ENCODE peak calls at places on chromosomes 12 and 14, in eight cellular contexts. W is neural progenitor cell; R is heart left ventricle; P is CD4-positive, alpha-beta T cell; L is fibroblast of lung; V is CD8-positive, alpha-beta T cell; C is body of pancreas; S is AG04450. N is an unnamed sample.

GRCh38 chr12:67969134-67969782 is 20.0 kb upstream of the IFNG-AS1 start:
- DNase-seq in V (no peak), R (no peak), L (no peak), C (no peak), W (no peak), P (no peak), S (no peak), N (no peak)

GRCh38 chr14:95303552-95303951 is 16.2 kb downstream of the CLMN start:
- DNase-seq in C (no peak), P (no peak), L (no peak), S (no peak), W (no peak), R (no peak), V (no peak), N (no peak)

GRCh38 chr12:50003595-50003994 is 21.7 kb downstream of the RACGAP1 start:
- DNase-seq in P (no peak), W (no peak), S (no peak), C (no peak), V (no peak), L (no peak), R (no peak), N (no peak)

GRCh38 chr14:58878740-58879139 is 241.0 kb downstream of the DACT1 start:
- DNase-seq in V (no peak), C (no peak), P (no peak), R (no peak), W (no peak), L (peak), S (no peak), N (no peak)

GRCh38 chr14:52025310-52025709 is 36.0 kb downstream of the RTRAF start:
- DNase-seq in S (peak), W (no peak), C (no peak), V (no peak), P (no peak), R (no peak), L (peak), N (peak)

GRCh38 chr14:73726025-73726961 is 12.1 kb upstream of the PNMA1 start:
- DNase-seq in P (no peak), R (no peak), W (no peak), V (no peak), L (no peak), S (no peak), C (no peak), N (peak)

GRCh38 chr12:77087427-77087826 is 22.1 kb upstream of the E2F7 start:
- DNase-seq in V (no peak), P (no peak), C (no peak), W (no peak), L (peak), R (no peak), S (peak), N (peak)

GRCh38 chr12:68675098-68675842 is 11.5 kb upstream of the NUP107 start:
- DNase-seq in P (peak), R (no peak), W (peak), C (peak), V (peak), L (no peak), S (no peak), N (no peak)

GRCh38 chr14:105863296-105864108 is 337.1 kb downstream of the TMEM121 start:
- DNase-seq in C (no peak), P (no peak), L (no peak), R (no peak), V (no peak), S (no peak), W (no peak), N (peak)

GRCh38 chr12:107134558-107134957 is 41.2 kb upstream of the CRY1 start:
- DNase-seq in V (no peak), W (peak), L (no peak), P (no peak), S (no peak), R (no peak), C (peak), N (no peak)

GRCh38 chr14:102944448-102945330 is 22.2 kb downstream of the AMN start:
- DNase-seq in S (no peak), P (no peak), C (no peak), R (no peak), W (no peak), L (no peak), V (no peak), N (peak)

GRCh38 chr14:106665814-106666213 is 1139.4 kb downstream of the TMEM121 start:
- DNase-seq in W (no peak), P (no peak), S (no peak), V (peak), L (no peak), C (no peak), R (no peak), N (no peak)

GRCh38 chr12:95117178-95117599 is 43.8 kb upstream of the NR2C1 start:
- DNase-seq in W (peak), R (peak), V (peak), S (peak), C (peak), L (peak), P (peak), N (no peak)

GRCh38 chr14:20631821-20632389 is 9.6 kb downstream of the OR6S1 start:
- DNase-seq in S (no peak), L (peak), V (no peak), R (peak), W (peak), C (peak), P (no peak), N (peak)

GRCh38 chr14:38073641-38074040 is 134.1 kb upstream of the SSTR1 start:
- DNase-seq in W (no peak), R (no peak), C (no peak), V (no peak), L (no peak), S (no peak), P (no peak), N (no peak)

GRCh38 chr12:92133795-92134637 is 11.6 kb downstream of the BTG1 start:
- DNase-seq in P (no peak), V (no peak), C (no peak), L (no peak), W (no peak), R (no peak), S (no peak), N (no peak)

GRCh38 chr14:62943202-62943601 is 102.1 kb downstream of the KCNH5 start:
- DNase-seq in V (no peak), W (no peak), L (peak), C (no peak), S (no peak), P (no peak), R (no peak), N (no peak)

GRCh38 chr12:57487055-57487596 is 742 bp upstream of the MARS1 start:
- DNase-seq in L (no peak), W (no peak), V (no peak), S (no peak), R (no peak), P (no peak), C (no peak), N (peak)

GRCh38 chr14:50363734-50364113 is 33.0 kb downstream of the CDKL1 start:
- DNase-seq in C (no peak), V (peak), S (no peak), P (peak), R (no peak), W (no peak), L (peak), N (no peak)

GRCh38 chr12:51631021-51631420 is 40.0 kb downstream of the SCN8A start:
- DNase-seq in R (no peak), W (no peak), P (no peak), C (no peak), V (no peak), S (no peak), L (no peak), N (no peak)

GRCh38 chr12:65894127-65894526 is 69.8 kb downstream of the HMGA2 start:
- DNase-seq in P (no peak), V (no peak), R (no peak), W (no peak), C (no peak), L (no peak), S (no peak), N (no peak)

GRCh38 chr12:25644964-25645363 is 91.9 kb upstream of the LMNTD1 start:
- DNase-seq in C (no peak), W (no peak), R (no peak), P (no peak), L (peak), V (no peak), S (no peak), N (no peak)

GRCh38 chr12:25648460-25648859 is 95.4 kb upstream of the LMNTD1 start:
- DNase-seq in P (no peak), R (peak), W (peak), C (peak), S (peak), V (no peak), L (peak), N (peak)

DNA sequence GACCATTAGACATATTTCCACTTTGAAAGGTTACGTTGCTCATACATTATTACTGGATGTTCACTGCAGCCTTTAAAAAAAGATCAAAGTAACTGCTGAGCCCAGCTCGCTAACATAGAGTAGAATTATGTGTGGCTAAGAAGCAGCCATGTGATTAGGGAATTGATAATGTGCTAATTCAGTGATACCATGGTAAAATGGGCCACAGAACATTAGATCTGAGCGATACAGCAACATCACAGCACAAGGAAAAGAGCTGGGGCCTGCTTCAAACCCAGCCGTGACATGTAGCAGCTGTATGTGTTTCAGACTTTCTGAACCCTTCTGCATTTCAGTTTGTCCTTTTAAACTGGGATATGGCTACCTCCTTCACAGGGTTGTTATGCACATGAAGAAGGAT is 92.3 kb upstream of the LMNTD1 start:
- DNase-seq in W (no peak), L (no peak), C (no peak), V (no peak), R (no peak), S (no peak), P (no peak), N (no peak)
- H3K27ac ChIP-seq in W (no peak), L (no peak), C (no peak), V (no peak), R (no peak), S (no peak), P (no peak), N (no peak)

GRCh38 chr14:53955671-53956426 is 776 bp downstream of the BMP4 start:
- DNase-seq in V (no peak), C (peak), W (peak), L (peak), R (peak), P (no peak), S (no peak), N (no peak)
- H3K27ac ChIP-seq in V (no peak), C (no peak), W (no peak), L (peak), R (peak), P (no peak), S (no peak), N (no peak)

DNA sequence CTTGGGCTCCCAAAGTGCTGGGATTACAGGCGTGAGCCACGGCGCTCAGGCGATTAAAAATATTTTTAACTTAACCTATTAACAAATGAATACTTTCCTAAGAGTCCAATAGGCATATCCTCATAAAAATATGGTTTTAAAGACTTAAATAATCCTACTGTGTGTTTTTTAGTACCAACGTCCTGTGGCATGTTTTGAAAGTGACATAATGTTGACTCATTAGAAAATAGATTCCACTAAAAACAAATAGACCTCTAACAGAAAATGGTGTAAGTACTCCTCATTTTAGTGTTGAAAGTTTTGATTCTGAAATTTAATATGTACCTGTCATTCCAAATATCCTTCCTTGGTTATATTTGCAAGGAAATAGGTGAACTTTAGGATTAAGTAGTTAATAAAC is 11.9 kb upstream of the LUM start:
- DNase-seq in L (no peak), C (no peak), P (no peak), W (no peak), V (no peak), R (no peak), S (no peak), N (no peak)
- H3K27ac ChIP-seq in L (no peak), C (no peak), P (no peak), W (no peak), V (no peak), R (no peak), S (no peak), N (peak)

DNA sequence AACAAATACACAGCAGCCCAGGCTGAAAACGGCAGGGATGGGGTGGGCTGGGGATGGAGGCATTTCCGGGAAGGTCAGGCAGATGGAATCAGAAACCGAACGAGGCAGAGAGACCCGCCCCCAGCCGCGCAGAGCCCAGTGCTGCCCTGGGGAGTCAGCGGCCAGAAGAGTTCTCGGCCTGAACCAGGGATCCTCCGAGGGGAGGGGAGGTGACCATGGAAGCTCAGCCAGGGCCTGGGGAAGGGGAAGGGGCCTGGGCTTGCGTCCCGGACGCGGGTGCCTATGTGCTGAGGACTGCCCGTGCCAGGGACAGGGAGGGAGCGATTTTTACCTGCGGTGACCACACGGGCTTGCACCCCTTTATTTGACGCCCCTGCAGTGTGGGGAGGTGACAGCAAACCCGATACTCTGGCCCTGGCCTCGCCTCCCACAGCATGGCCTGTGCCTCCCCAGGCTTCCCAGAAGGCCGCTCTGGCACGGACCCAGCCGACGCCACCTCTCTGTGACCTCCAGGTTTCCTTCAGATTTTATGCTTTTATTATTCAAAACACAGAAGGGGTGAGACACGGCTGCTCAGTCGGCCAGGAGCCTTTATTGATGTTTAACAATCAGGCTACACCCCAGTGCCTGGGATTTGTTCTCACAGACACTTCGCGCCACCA is 7.7 kb downstream of the LRCOL1 start:
- DNase-seq in P (no peak), L (no peak), S (no peak), W (peak), V (no peak), C (no peak), R (no peak), N (no peak)
- H3K27ac ChIP-seq in P (no peak), L (no peak), S (no peak), W (no peak), V (no peak), C (peak), R (peak), N (no peak)

GRCh38 chr14:91063119-91063518 is 2.7 kb upstream of the RPS6KA5 start:
- DNase-seq in C (no peak), W (no peak), R (no peak), L (no peak), P (no peak), V (no peak), S (no peak), N (no peak)

GRCh38 chr14:91067186-91067585 is 6.7 kb upstream of the RPS6KA5 start:
- DNase-seq in P (no peak), L (no peak), C (no peak), W (no peak), R (no peak), S (no peak), V (no peak), N (no peak)

GRCh38 chr14:91070572-91070971 is 10.1 kb upstream of the RPS6KA5 start:
- DNase-seq in W (no peak), R (no peak), P (no peak), C (no peak), L (no peak), S (no peak), V (no peak), N (no peak)

GRCh38 chr14:91065266-91065665 is 4.8 kb upstream of the RPS6KA5 start:
- DNase-seq in S (no peak), L (no peak), W (no peak), R (no peak), P (no peak), C (no peak), V (no peak), N (no peak)

GRCh38 chr14:91068642-91069041 is 8.2 kb upstream of the RPS6KA5 start:
- DNase-seq in L (no peak), C (no peak), S (no peak), P (no peak), V (no peak), R (no peak), W (no peak), N (no peak)
- H3K27ac ChIP-seq in L (no peak), C (no peak), S (no peak), P (no peak), V (no peak), R (no peak), W (no peak), N (no peak)

GRCh38 chr12:79911889-79912656 is 22.8 kb downstream of the PPP1R12A start:
- DNase-seq in V (no peak), R (no peak), S (no peak), C (no peak), L (no peak), P (no peak), W (no peak), N (no peak)
- H3K27ac ChIP-seq in V (no peak), R (no peak), S (no peak), C (no peak), L (no peak), P (no peak), W (peak), N (no peak)